ENCODE peak calls at places on chromosomes 2 and 18, in five cellular contexts. X, P, H, J and S are unnamed samples. For H3K4me1, the result is how much of the 10 kb centered on the place peaks cover.

GRCh38 chr2:88933980-88934379 is 242.5 kb downstream of the RPIA start:
- DNase-seq in X (peak), P (no peak), H (no peak), J (no peak), S (no peak)

GRCh38 chr18:73007195-73007934 is 139.6 kb upstream of the NETO1 start:
- DNase-seq in H (no peak), X (no peak), P (no peak), J (no peak), S (no peak)

GRCh38 chr18:59742325-59743111 is 45.3 kb upstream of the CCBE1 start:
- DNase-seq in J (no peak), H (peak), P (no peak), X (no peak), S (peak)

GRCh38 chr2:189363559-189363958 is 77.7 kb upstream of the WDR75 start:
- DNase-seq in H (peak), P (no peak), J (no peak), X (peak), S (no peak)

GRCh38 chr2:102301867-102302362 is 9.4 kb upstream of the IL1RL1 start:
- DNase-seq in J (no peak), P (no peak), H (peak), X (peak), S (no peak)

GRCh38 chr18:23703057-23703986 is 14.1 kb downstream of the LAMA3 start:
- DNase-seq in H (peak), J (no peak), P (no peak), X (peak), S (no peak)

GRCh38 chr2:71067567-71068217 is 756 bp upstream of the NAGK start:
- DNase-seq in P (no peak), J (no peak), X (no peak), H (no peak), S (no peak)

GRCh38 chr18:49100226-49100968 is 149.6 kb upstream of the SMAD7 start:
- DNase-seq in H (peak), P (no peak), X (no peak), J (no peak), S (no peak)

GRCh38 chr18:2515908-2516625 is 55.2 kb downstream of the METTL4 start:
- DNase-seq in J (no peak), P (no peak), H (peak), X (peak), S (no peak)

GRCh38 chr2:144580521-144581153 is 60.7 kb upstream of the ZEB2 start:
- DNase-seq in J (no peak), X (no peak), P (no peak), H (no peak), S (no peak)

GRCh38 chr2:176699098-176699497 is 429.9 kb downstream of the MTX2 start:
- DNase-seq in P (no peak), X (no peak), H (no peak), J (no peak), S (no peak)

GRCh38 chr2:176702169-176702568 is 432.9 kb downstream of the MTX2 start:
- DNase-seq in X (no peak), P (no peak), H (no peak), J (no peak), S (no peak)

GRCh38 chr2:176704282-176704773 is 435.1 kb downstream of the MTX2 start:
- DNase-seq in J (no peak), H (no peak), X (no peak), P (no peak), S (no peak)

GRCh38 chr2:176699660-176700059 is 430.4 kb downstream of the MTX2 start:
- DNase-seq in P (no peak), X (no peak), H (no peak), J (no peak), S (no peak)
- H3K4me1 ChIP-seq in P (under half), X (under half), H (under half), J (under half), S (under half)

DNA sequence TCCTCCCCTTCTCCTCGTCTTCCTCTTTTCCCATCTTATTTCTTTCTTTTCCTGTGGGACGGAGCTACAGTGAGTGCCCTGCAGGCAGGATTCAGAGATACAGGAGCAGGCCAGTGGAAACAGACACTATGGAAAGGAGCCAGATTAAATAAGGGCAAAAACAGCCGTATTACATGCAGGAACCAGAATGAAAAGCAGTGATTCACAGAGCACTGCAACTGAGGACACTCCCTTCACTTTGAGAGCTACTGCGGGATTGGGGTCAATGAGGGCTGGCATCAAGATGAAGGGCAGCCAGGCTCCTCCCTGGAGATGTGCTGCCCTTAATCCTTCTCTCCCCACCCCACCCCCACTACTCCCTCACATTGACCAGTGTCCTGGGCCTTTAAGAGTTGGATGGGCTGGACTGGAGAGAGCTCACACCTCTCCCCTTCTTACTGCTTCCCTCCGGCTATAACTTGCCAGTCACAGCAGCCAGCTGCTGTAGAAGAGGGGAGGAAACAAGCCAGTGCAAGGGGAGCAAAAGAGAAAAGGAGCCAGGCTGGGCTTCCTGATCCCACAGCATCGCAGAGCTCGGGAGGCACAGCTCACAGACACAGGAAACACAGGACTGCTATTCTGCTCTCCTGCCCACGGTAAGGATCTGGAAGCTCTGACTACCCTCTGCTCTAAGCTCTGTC is at the start of gene PLCD4:
- DNase-seq in X (peak), P (no peak), H (peak), J (no peak), S (peak)
- TF ChIP-seq POLR2A in X (no peak), P (no peak), H (no peak), J (no peak), S (no peak)

GRCh38 chr18:22544626-22545025 is 126.9 kb upstream of the CTAGE1 start:
- DNase-seq in H (no peak), J (no peak), P (no peak), X (no peak), S (no peak)
- H3K4me1 ChIP-seq in H (under half), J (under half), P (under half), X (under half), S (under half)

DNA sequence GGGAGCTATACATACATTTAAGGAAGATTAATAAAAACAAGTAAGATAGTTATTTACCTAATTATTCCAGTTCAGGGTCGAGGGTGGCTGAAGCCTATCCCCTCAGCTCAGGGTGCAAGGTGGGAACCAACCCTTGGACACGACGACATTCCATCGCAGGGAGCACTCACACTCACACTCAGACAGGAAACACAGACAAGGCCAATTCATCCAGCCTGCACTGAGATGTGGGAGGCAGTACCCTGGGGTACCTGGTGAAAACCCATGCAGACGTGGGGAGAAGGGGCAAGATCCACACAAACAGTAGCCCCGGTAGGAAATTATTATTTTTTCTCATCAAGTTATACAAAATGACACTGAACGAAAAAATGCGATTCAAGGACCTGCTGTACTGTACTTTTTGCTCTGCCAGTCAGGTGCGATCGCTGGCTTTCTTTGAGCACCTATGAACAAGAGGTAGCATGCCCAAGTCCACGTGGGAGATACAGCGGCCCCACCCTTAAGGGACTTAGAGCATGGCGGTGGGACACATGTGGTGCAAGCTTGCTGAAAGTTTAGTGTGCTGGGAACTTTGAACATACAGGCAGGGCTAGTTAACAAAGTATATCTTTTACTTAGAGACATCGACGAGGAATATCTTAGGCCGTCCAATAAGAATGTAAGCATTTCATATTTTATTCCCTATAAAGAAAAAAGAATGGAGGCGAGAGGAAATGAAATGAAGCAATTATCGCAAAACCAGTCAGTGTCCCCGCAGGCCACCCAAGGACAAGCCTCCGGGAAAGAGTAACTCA is 624 bp downstream of the METTL8 start:
- DNase-seq in X (peak), H (peak), J (no peak), P (peak), S (no peak)
- TF ChIP-seq POLR2A in X (no peak), H (no peak), J (no peak), P (no peak), S (no peak)

DNA sequence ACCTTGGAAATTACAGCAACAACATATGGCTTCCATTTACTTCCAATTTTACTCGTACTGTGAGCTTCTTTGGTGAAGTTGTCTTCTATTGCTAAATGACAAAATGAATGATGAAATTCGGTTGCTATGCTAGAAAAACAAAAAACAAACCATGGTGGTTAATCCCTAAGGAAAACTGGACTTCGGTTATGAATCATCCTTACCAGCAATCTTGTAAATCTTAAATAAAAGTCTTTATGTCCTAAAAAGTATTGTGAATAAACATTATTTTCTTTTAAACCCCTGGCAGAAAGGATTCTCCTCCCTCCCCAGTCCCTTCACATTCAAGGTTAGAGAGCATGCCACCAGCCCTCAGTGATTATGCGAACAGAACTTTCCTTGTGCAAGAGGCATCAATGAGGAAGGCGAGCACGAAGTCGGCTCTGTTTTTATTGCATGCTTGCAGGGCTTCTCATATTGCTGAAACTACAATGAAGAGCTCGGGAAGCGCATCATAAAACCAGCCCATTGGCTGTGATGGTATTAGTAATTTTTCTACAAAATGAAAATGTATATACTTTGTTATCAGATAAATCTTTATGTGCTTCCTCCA is 62.8 kb downstream of the ZNF521 start:
- DNase-seq in J (no peak), P (no peak), X (peak), H (peak), S (no peak)
- H3K4me1 ChIP-seq in J (half or more), P (under half), X (under half), H (under half), S (under half)

GRCh38 chr2:68907232-68907922 is 36.2 kb upstream of the BMP10 start:
- DNase-seq in X (no peak), J (no peak), H (no peak), P (no peak), S (no peak)
- TF ChIP-seq POLR2A in X (no peak), J (no peak), H (no peak), P (no peak), S (no peak)

GRCh38 chr2:17638181-17638743 is 97.8 kb downstream of the VSNL1 start:
- DNase-seq in J (no peak), X (no peak), H (no peak), P (no peak), S (no peak)
- H3K4me1 ChIP-seq in J (under half), X (under half), H (under half), P (under half), S (under half)